ENCODE peak calls at places on chromosomes 6 and 20, in seven cellular contexts. One of them, this sample, is unnamed.

GRCh38 chr6:146829792-146830565 is 231.2 kb downstream of the ADGB start:
- DNase-seq in stimulated activated CD4-positive, alpha-beta T cell treated with anti-CD3 and anti-CD28 coated beads, Interleukin-4, amount 100 ng/mL, for 24 hours: no peak
- DNase-seq in activated CD8-positive, alpha-beta memory T cell treated with anti-CD3 and anti-CD28 coated beads, Interleukin-2, amount 10 ng/mL, durations not matched to agents 7 days and 5 days: no peak
- DNase-seq in chondrocyte: no peak
- DNase-seq in GF-D8: no peak
- DNase-seq in activated T-helper 2 cell treated with anti-CD3 and anti-CD28 coated beads, Interferon-gamma antibody, Interleukin-2, Interleukin-4, amounts not matched to agents 10 μg/mL and 5 μg/mL and 100 μg/mL, durations not matched to agents 14 hours and 24 hours and 36 hours: no peak
- DNase-seq in hypothalamus: no peak
- DNase-seq in this sample: no peak

GRCh38 chr6:44787254-44787844 is 399.8 kb downstream of the CDC5L start:
- DNase-seq in stimulated activated CD4-positive, alpha-beta T cell treated with anti-CD3 and anti-CD28 coated beads, Interleukin-4, amount 100 ng/mL, for 24 hours: peak
- DNase-seq in activated CD8-positive, alpha-beta memory T cell treated with anti-CD3 and anti-CD28 coated beads, Interleukin-2, amount 10 ng/mL, durations not matched to agents 7 days and 5 days: no peak
- DNase-seq in chondrocyte: no peak
- DNase-seq in GF-D8: no peak
- DNase-seq in activated T-helper 2 cell treated with anti-CD3 and anti-CD28 coated beads, Interferon-gamma antibody, Interleukin-2, Interleukin-4, amounts not matched to agents 10 μg/mL and 5 μg/mL and 100 μg/mL, durations not matched to agents 14 hours and 24 hours and 36 hours: no peak
- DNase-seq in hypothalamus: no peak
- DNase-seq in this sample: no peak

GRCh38 chr6:134795696-134796095 is 154.2 kb downstream of the ALDH8A1 start:
- DNase-seq in stimulated activated CD4-positive, alpha-beta T cell treated with anti-CD3 and anti-CD28 coated beads, Interleukin-4, amount 100 ng/mL, for 24 hours: no peak
- DNase-seq in activated CD8-positive, alpha-beta memory T cell treated with anti-CD3 and anti-CD28 coated beads, Interleukin-2, amount 10 ng/mL, durations not matched to agents 7 days and 5 days: no peak
- DNase-seq in chondrocyte: no peak
- DNase-seq in GF-D8: no peak
- DNase-seq in activated T-helper 2 cell treated with anti-CD3 and anti-CD28 coated beads, Interferon-gamma antibody, Interleukin-2, Interleukin-4, amounts not matched to agents 10 μg/mL and 5 μg/mL and 100 μg/mL, durations not matched to agents 14 hours and 24 hours and 36 hours: no peak
- DNase-seq in hypothalamus: no peak
- DNase-seq in this sample: no peak

GRCh38 chr6:121504227-121504626 is 68.8 kb downstream of the GJA1 start:
- DNase-seq in stimulated activated CD4-positive, alpha-beta T cell treated with anti-CD3 and anti-CD28 coated beads, Interleukin-4, amount 100 ng/mL, for 24 hours: no peak
- DNase-seq in activated CD8-positive, alpha-beta memory T cell treated with anti-CD3 and anti-CD28 coated beads, Interleukin-2, amount 10 ng/mL, durations not matched to agents 7 days and 5 days: no peak
- DNase-seq in chondrocyte: no peak
- DNase-seq in GF-D8: no peak
- DNase-seq in activated T-helper 2 cell treated with anti-CD3 and anti-CD28 coated beads, Interferon-gamma antibody, Interleukin-2, Interleukin-4, amounts not matched to agents 10 μg/mL and 5 μg/mL and 100 μg/mL, durations not matched to agents 14 hours and 24 hours and 36 hours: no peak
- DNase-seq in hypothalamus: no peak
- DNase-seq in this sample: peak

GRCh38 chr6:31952890-31953289 is 5.9 kb downstream of the NELFE start:
- DNase-seq in stimulated activated CD4-positive, alpha-beta T cell treated with anti-CD3 and anti-CD28 coated beads, Interleukin-4, amount 100 ng/mL, for 24 hours: no peak
- DNase-seq in activated CD8-positive, alpha-beta memory T cell treated with anti-CD3 and anti-CD28 coated beads, Interleukin-2, amount 10 ng/mL, durations not matched to agents 7 days and 5 days: no peak
- DNase-seq in chondrocyte: no peak
- DNase-seq in GF-D8: no peak
- DNase-seq in activated T-helper 2 cell treated with anti-CD3 and anti-CD28 coated beads, Interferon-gamma antibody, Interleukin-2, Interleukin-4, amounts not matched to agents 10 μg/mL and 5 μg/mL and 100 μg/mL, durations not matched to agents 14 hours and 24 hours and 36 hours: no peak
- DNase-seq in hypothalamus: no peak
- DNase-seq in this sample: no peak

GRCh38 chr20:3233131-3233990 is 5.6 kb downstream of the SLC4A11 start:
- DNase-seq in stimulated activated CD4-positive, alpha-beta T cell treated with anti-CD3 and anti-CD28 coated beads, Interleukin-4, amount 100 ng/mL, for 24 hours: no peak
- DNase-seq in activated CD8-positive, alpha-beta memory T cell treated with anti-CD3 and anti-CD28 coated beads, Interleukin-2, amount 10 ng/mL, durations not matched to agents 7 days and 5 days: no peak
- DNase-seq in chondrocyte: no peak
- DNase-seq in GF-D8: no peak
- DNase-seq in activated T-helper 2 cell treated with anti-CD3 and anti-CD28 coated beads, Interferon-gamma antibody, Interleukin-2, Interleukin-4, amounts not matched to agents 10 μg/mL and 5 μg/mL and 100 μg/mL, durations not matched to agents 14 hours and 24 hours and 36 hours: no peak
- DNase-seq in hypothalamus: no peak
- DNase-seq in this sample: no peak

GRCh38 chr20:18055261-18055660 is 2.5 kb downstream of the OVOL2 start:
- DNase-seq in stimulated activated CD4-positive, alpha-beta T cell treated with anti-CD3 and anti-CD28 coated beads, Interleukin-4, amount 100 ng/mL, for 24 hours: no peak
- DNase-seq in activated CD8-positive, alpha-beta memory T cell treated with anti-CD3 and anti-CD28 coated beads, Interleukin-2, amount 10 ng/mL, durations not matched to agents 7 days and 5 days: no peak
- DNase-seq in chondrocyte: no peak
- DNase-seq in GF-D8: no peak
- DNase-seq in activated T-helper 2 cell treated with anti-CD3 and anti-CD28 coated beads, Interferon-gamma antibody, Interleukin-2, Interleukin-4, amounts not matched to agents 10 μg/mL and 5 μg/mL and 100 μg/mL, durations not matched to agents 14 hours and 24 hours and 36 hours: no peak
- DNase-seq in hypothalamus: no peak
- DNase-seq in this sample: no peak

GRCh38 chr20:41318271-41318649 is 729 bp upstream of the ZHX3 start:
- DNase-seq in stimulated activated CD4-positive, alpha-beta T cell treated with anti-CD3 and anti-CD28 coated beads, Interleukin-4, amount 100 ng/mL, for 24 hours: no peak
- DNase-seq in activated CD8-positive, alpha-beta memory T cell treated with anti-CD3 and anti-CD28 coated beads, Interleukin-2, amount 10 ng/mL, durations not matched to agents 7 days and 5 days: no peak
- DNase-seq in chondrocyte: no peak
- DNase-seq in GF-D8: no peak
- DNase-seq in activated T-helper 2 cell treated with anti-CD3 and anti-CD28 coated beads, Interferon-gamma antibody, Interleukin-2, Interleukin-4, amounts not matched to agents 10 μg/mL and 5 μg/mL and 100 μg/mL, durations not matched to agents 14 hours and 24 hours and 36 hours: no peak
- DNase-seq in hypothalamus: no peak
- DNase-seq in this sample: no peak

GRCh38 chr6:56534680-56535419 is 107.8 kb downstream of the DST start:
- DNase-seq in stimulated activated CD4-positive, alpha-beta T cell treated with anti-CD3 and anti-CD28 coated beads, Interleukin-4, amount 100 ng/mL, for 24 hours: no peak
- DNase-seq in activated CD8-positive, alpha-beta memory T cell treated with anti-CD3 and anti-CD28 coated beads, Interleukin-2, amount 10 ng/mL, durations not matched to agents 7 days and 5 days: no peak
- DNase-seq in chondrocyte: no peak
- DNase-seq in GF-D8: no peak
- DNase-seq in activated T-helper 2 cell treated with anti-CD3 and anti-CD28 coated beads, Interferon-gamma antibody, Interleukin-2, Interleukin-4, amounts not matched to agents 10 μg/mL and 5 μg/mL and 100 μg/mL, durations not matched to agents 14 hours and 24 hours and 36 hours: no peak
- DNase-seq in hypothalamus: no peak
- DNase-seq in this sample: no peak

GRCh38 chr6:131628726-131629125 is 684 bp upstream of the MED23 start:
- DNase-seq in stimulated activated CD4-positive, alpha-beta T cell treated with anti-CD3 and anti-CD28 coated beads, Interleukin-4, amount 100 ng/mL, for 24 hours: no peak
- DNase-seq in activated CD8-positive, alpha-beta memory T cell treated with anti-CD3 and anti-CD28 coated beads, Interleukin-2, amount 10 ng/mL, durations not matched to agents 7 days and 5 days: no peak
- DNase-seq in chondrocyte: no peak
- DNase-seq in GF-D8: no peak
- DNase-seq in activated T-helper 2 cell treated with anti-CD3 and anti-CD28 coated beads, Interferon-gamma antibody, Interleukin-2, Interleukin-4, amounts not matched to agents 10 μg/mL and 5 μg/mL and 100 μg/mL, durations not matched to agents 14 hours and 24 hours and 36 hours: no peak
- DNase-seq in hypothalamus: no peak
- DNase-seq in this sample: no peak

GRCh38 chr6:10322991-10323390 is 91.9 kb downstream of the TFAP2A start:
- DNase-seq in stimulated activated CD4-positive, alpha-beta T cell treated with anti-CD3 and anti-CD28 coated beads, Interleukin-4, amount 100 ng/mL, for 24 hours: no peak
- DNase-seq in activated CD8-positive, alpha-beta memory T cell treated with anti-CD3 and anti-CD28 coated beads, Interleukin-2, amount 10 ng/mL, durations not matched to agents 7 days and 5 days: no peak
- DNase-seq in chondrocyte: no peak
- DNase-seq in GF-D8: no peak
- DNase-seq in activated T-helper 2 cell treated with anti-CD3 and anti-CD28 coated beads, Interferon-gamma antibody, Interleukin-2, Interleukin-4, amounts not matched to agents 10 μg/mL and 5 μg/mL and 100 μg/mL, durations not matched to agents 14 hours and 24 hours and 36 hours: no peak
- DNase-seq in hypothalamus: no peak
- DNase-seq in this sample: no peak

GRCh38 chr6:15901141-15902115 is 227.5 kb upstream of the MYLIP start:
- DNase-seq in stimulated activated CD4-positive, alpha-beta T cell treated with anti-CD3 and anti-CD28 coated beads, Interleukin-4, amount 100 ng/mL, for 24 hours: peak
- DNase-seq in activated CD8-positive, alpha-beta memory T cell treated with anti-CD3 and anti-CD28 coated beads, Interleukin-2, amount 10 ng/mL, durations not matched to agents 7 days and 5 days: peak
- DNase-seq in chondrocyte: no peak
- DNase-seq in GF-D8: no peak
- DNase-seq in activated T-helper 2 cell treated with anti-CD3 and anti-CD28 coated beads, Interferon-gamma antibody, Interleukin-2, Interleukin-4, amounts not matched to agents 10 μg/mL and 5 μg/mL and 100 μg/mL, durations not matched to agents 14 hours and 24 hours and 36 hours: peak
- DNase-seq in hypothalamus: no peak
- DNase-seq in this sample: no peak

GRCh38 chr20:38885357-38885756 is 40.9 kb upstream of the FAM83D start:
- DNase-seq in stimulated activated CD4-positive, alpha-beta T cell treated with anti-CD3 and anti-CD28 coated beads, Interleukin-4, amount 100 ng/mL, for 24 hours: no peak
- DNase-seq in activated CD8-positive, alpha-beta memory T cell treated with anti-CD3 and anti-CD28 coated beads, Interleukin-2, amount 10 ng/mL, durations not matched to agents 7 days and 5 days: no peak
- DNase-seq in chondrocyte: no peak
- DNase-seq in GF-D8: no peak
- DNase-seq in activated T-helper 2 cell treated with anti-CD3 and anti-CD28 coated beads, Interferon-gamma antibody, Interleukin-2, Interleukin-4, amounts not matched to agents 10 μg/mL and 5 μg/mL and 100 μg/mL, durations not matched to agents 14 hours and 24 hours and 36 hours: no peak
- DNase-seq in hypothalamus: no peak
- DNase-seq in this sample: no peak

GRCh38 chr6:6932341-6932740 is 175.4 kb upstream of the RREB1 start:
- DNase-seq in stimulated activated CD4-positive, alpha-beta T cell treated with anti-CD3 and anti-CD28 coated beads, Interleukin-4, amount 100 ng/mL, for 24 hours: no peak
- DNase-seq in activated CD8-positive, alpha-beta memory T cell treated with anti-CD3 and anti-CD28 coated beads, Interleukin-2, amount 10 ng/mL, durations not matched to agents 7 days and 5 days: no peak
- DNase-seq in chondrocyte: no peak
- DNase-seq in GF-D8: no peak
- DNase-seq in activated T-helper 2 cell treated with anti-CD3 and anti-CD28 coated beads, Interferon-gamma antibody, Interleukin-2, Interleukin-4, amounts not matched to agents 10 μg/mL and 5 μg/mL and 100 μg/mL, durations not matched to agents 14 hours and 24 hours and 36 hours: no peak
- DNase-seq in hypothalamus: no peak
- DNase-seq in this sample: no peak

GRCh38 chr6:109455502-109456282 is at the start of gene MICAL1:
- DNase-seq in stimulated activated CD4-positive, alpha-beta T cell treated with anti-CD3 and anti-CD28 coated beads, Interleukin-4, amount 100 ng/mL, for 24 hours: peak
- DNase-seq in activated CD8-positive, alpha-beta memory T cell treated with anti-CD3 and anti-CD28 coated beads, Interleukin-2, amount 10 ng/mL, durations not matched to agents 7 days and 5 days: peak
- DNase-seq in chondrocyte: no peak
- DNase-seq in GF-D8: no peak
- DNase-seq in activated T-helper 2 cell treated with anti-CD3 and anti-CD28 coated beads, Interferon-gamma antibody, Interleukin-2, Interleukin-4, amounts not matched to agents 10 μg/mL and 5 μg/mL and 100 μg/mL, durations not matched to agents 14 hours and 24 hours and 36 hours: peak
- DNase-seq in hypothalamus: no peak
- DNase-seq in this sample: no peak

GRCh38 chr20:20196610-20197009 is 144.3 kb downstream of the CFAP61 start:
- DNase-seq in stimulated activated CD4-positive, alpha-beta T cell treated with anti-CD3 and anti-CD28 coated beads, Interleukin-4, amount 100 ng/mL, for 24 hours: no peak
- DNase-seq in activated CD8-positive, alpha-beta memory T cell treated with anti-CD3 and anti-CD28 coated beads, Interleukin-2, amount 10 ng/mL, durations not matched to agents 7 days and 5 days: no peak
- DNase-seq in chondrocyte: no peak
- DNase-seq in GF-D8: no peak
- DNase-seq in activated T-helper 2 cell treated with anti-CD3 and anti-CD28 coated beads, Interferon-gamma antibody, Interleukin-2, Interleukin-4, amounts not matched to agents 10 μg/mL and 5 μg/mL and 100 μg/mL, durations not matched to agents 14 hours and 24 hours and 36 hours: no peak
- DNase-seq in hypothalamus: no peak
- DNase-seq in this sample: no peak

GRCh38 chr6:156511570-156511969 is 265.6 kb upstream of the ARID1B start:
- DNase-seq in stimulated activated CD4-positive, alpha-beta T cell treated with anti-CD3 and anti-CD28 coated beads, Interleukin-4, amount 100 ng/mL, for 24 hours: no peak
- DNase-seq in activated CD8-positive, alpha-beta memory T cell treated with anti-CD3 and anti-CD28 coated beads, Interleukin-2, amount 10 ng/mL, durations not matched to agents 7 days and 5 days: no peak
- DNase-seq in chondrocyte: no peak
- DNase-seq in GF-D8: no peak
- DNase-seq in activated T-helper 2 cell treated with anti-CD3 and anti-CD28 coated beads, Interferon-gamma antibody, Interleukin-2, Interleukin-4, amounts not matched to agents 10 μg/mL and 5 μg/mL and 100 μg/mL, durations not matched to agents 14 hours and 24 hours and 36 hours: no peak
- DNase-seq in hypothalamus: no peak
- DNase-seq in this sample: no peak

GRCh38 chr20:2206957-2207769 is 88.6 kb upstream of the TGM3 start:
- DNase-seq in stimulated activated CD4-positive, alpha-beta T cell treated with anti-CD3 and anti-CD28 coated beads, Interleukin-4, amount 100 ng/mL, for 24 hours: peak
- DNase-seq in activated CD8-positive, alpha-beta memory T cell treated with anti-CD3 and anti-CD28 coated beads, Interleukin-2, amount 10 ng/mL, durations not matched to agents 7 days and 5 days: peak
- DNase-seq in chondrocyte: peak
- DNase-seq in GF-D8: no peak
- DNase-seq in activated T-helper 2 cell treated with anti-CD3 and anti-CD28 coated beads, Interferon-gamma antibody, Interleukin-2, Interleukin-4, amounts not matched to agents 10 μg/mL and 5 μg/mL and 100 μg/mL, durations not matched to agents 14 hours and 24 hours and 36 hours: peak
- DNase-seq in hypothalamus: peak
- DNase-seq in this sample: no peak

GRCh38 chr20:5557123-5557522 is 193.1 kb upstream of the SHLD1 start:
- DNase-seq in stimulated activated CD4-positive, alpha-beta T cell treated with anti-CD3 and anti-CD28 coated beads, Interleukin-4, amount 100 ng/mL, for 24 hours: peak
- DNase-seq in activated CD8-positive, alpha-beta memory T cell treated with anti-CD3 and anti-CD28 coated beads, Interleukin-2, amount 10 ng/mL, durations not matched to agents 7 days and 5 days: peak
- DNase-seq in chondrocyte: no peak
- DNase-seq in GF-D8: no peak
- DNase-seq in activated T-helper 2 cell treated with anti-CD3 and anti-CD28 coated beads, Interferon-gamma antibody, Interleukin-2, Interleukin-4, amounts not matched to agents 10 μg/mL and 5 μg/mL and 100 μg/mL, durations not matched to agents 14 hours and 24 hours and 36 hours: peak
- DNase-seq in hypothalamus: no peak
- DNase-seq in this sample: no peak

GRCh38 chr20:50303573-50304500 is 113.2 kb downstream of the CEBPB start:
- DNase-seq in stimulated activated CD4-positive, alpha-beta T cell treated with anti-CD3 and anti-CD28 coated beads, Interleukin-4, amount 100 ng/mL, for 24 hours: no peak
- DNase-seq in activated CD8-positive, alpha-beta memory T cell treated with anti-CD3 and anti-CD28 coated beads, Interleukin-2, amount 10 ng/mL, durations not matched to agents 7 days and 5 days: no peak
- DNase-seq in chondrocyte: peak
- DNase-seq in GF-D8: no peak
- DNase-seq in activated T-helper 2 cell treated with anti-CD3 and anti-CD28 coated beads, Interferon-gamma antibody, Interleukin-2, Interleukin-4, amounts not matched to agents 10 μg/mL and 5 μg/mL and 100 μg/mL, durations not matched to agents 14 hours and 24 hours and 36 hours: no peak
- DNase-seq in hypothalamus: no peak
- DNase-seq in this sample: no peak

GRCh38 chr6:4352731-4353130 is 217.4 kb upstream of the ECI2 start:
- DNase-seq in stimulated activated CD4-positive, alpha-beta T cell treated with anti-CD3 and anti-CD28 coated beads, Interleukin-4, amount 100 ng/mL, for 24 hours: no peak
- DNase-seq in activated CD8-positive, alpha-beta memory T cell treated with anti-CD3 and anti-CD28 coated beads, Interleukin-2, amount 10 ng/mL, durations not matched to agents 7 days and 5 days: no peak
- DNase-seq in chondrocyte: no peak
- DNase-seq in GF-D8: no peak
- DNase-seq in activated T-helper 2 cell treated with anti-CD3 and anti-CD28 coated beads, Interferon-gamma antibody, Interleukin-2, Interleukin-4, amounts not matched to agents 10 μg/mL and 5 μg/mL and 100 μg/mL, durations not matched to agents 14 hours and 24 hours and 36 hours: no peak
- DNase-seq in hypothalamus: no peak
- DNase-seq in this sample: no peak

GRCh38 chr20:38353298-38353697 is 7.0 kb downstream of the LBP start:
- DNase-seq in stimulated activated CD4-positive, alpha-beta T cell treated with anti-CD3 and anti-CD28 coated beads, Interleukin-4, amount 100 ng/mL, for 24 hours: no peak
- DNase-seq in activated CD8-positive, alpha-beta memory T cell treated with anti-CD3 and anti-CD28 coated beads, Interleukin-2, amount 10 ng/mL, durations not matched to agents 7 days and 5 days: no peak
- DNase-seq in chondrocyte: no peak
- DNase-seq in GF-D8: no peak
- DNase-seq in activated T-helper 2 cell treated with anti-CD3 and anti-CD28 coated beads, Interferon-gamma antibody, Interleukin-2, Interleukin-4, amounts not matched to agents 10 μg/mL and 5 μg/mL and 100 μg/mL, durations not matched to agents 14 hours and 24 hours and 36 hours: no peak
- DNase-seq in hypothalamus: no peak
- DNase-seq in this sample: no peak

GRCh38 chr6:157644043-157644810 is 178.8 kb upstream of the SNX9 start:
- DNase-seq in stimulated activated CD4-positive, alpha-beta T cell treated with anti-CD3 and anti-CD28 coated beads, Interleukin-4, amount 100 ng/mL, for 24 hours: peak
- DNase-seq in activated CD8-positive, alpha-beta memory T cell treated with anti-CD3 and anti-CD28 coated beads, Interleukin-2, amount 10 ng/mL, durations not matched to agents 7 days and 5 days: no peak
- DNase-seq in chondrocyte: no peak
- DNase-seq in GF-D8: peak
- DNase-seq in activated T-helper 2 cell treated with anti-CD3 and anti-CD28 coated beads, Interferon-gamma antibody, Interleukin-2, Interleukin-4, amounts not matched to agents 10 μg/mL and 5 μg/mL and 100 μg/mL, durations not matched to agents 14 hours and 24 hours and 36 hours: no peak
- DNase-seq in hypothalamus: no peak
- DNase-seq in this sample: no peak

GRCh38 chr6:166970776-166971175 is 14.4 kb upstream of the RNASET2 start:
- DNase-seq in stimulated activated CD4-positive, alpha-beta T cell treated with anti-CD3 and anti-CD28 coated beads, Interleukin-4, amount 100 ng/mL, for 24 hours: no peak
- DNase-seq in activated CD8-positive, alpha-beta memory T cell treated with anti-CD3 and anti-CD28 coated beads, Interleukin-2, amount 10 ng/mL, durations not matched to agents 7 days and 5 days: no peak
- DNase-seq in chondrocyte: no peak
- DNase-seq in GF-D8: no peak
- DNase-seq in activated T-helper 2 cell treated with anti-CD3 and anti-CD28 coated beads, Interferon-gamma antibody, Interleukin-2, Interleukin-4, amounts not matched to agents 10 μg/mL and 5 μg/mL and 100 μg/mL, durations not matched to agents 14 hours and 24 hours and 36 hours: no peak
- DNase-seq in hypothalamus: no peak
- DNase-seq in this sample: no peak

GRCh38 chr20:23826541-23827018 is at the start of gene CST2:
- DNase-seq in stimulated activated CD4-positive, alpha-beta T cell treated with anti-CD3 and anti-CD28 coated beads, Interleukin-4, amount 100 ng/mL, for 24 hours: no peak
- DNase-seq in activated CD8-positive, alpha-beta memory T cell treated with anti-CD3 and anti-CD28 coated beads, Interleukin-2, amount 10 ng/mL, durations not matched to agents 7 days and 5 days: no peak
- DNase-seq in chondrocyte: no peak
- DNase-seq in GF-D8: no peak
- DNase-seq in activated T-helper 2 cell treated with anti-CD3 and anti-CD28 coated beads, Interferon-gamma antibody, Interleukin-2, Interleukin-4, amounts not matched to agents 10 μg/mL and 5 μg/mL and 100 μg/mL, durations not matched to agents 14 hours and 24 hours and 36 hours: no peak
- DNase-seq in hypothalamus: no peak
- DNase-seq in this sample: no peak

GRCh38 chr6:4929319-4929718 is 74.5 kb downstream of the RPP40 start:
- DNase-seq in stimulated activated CD4-positive, alpha-beta T cell treated with anti-CD3 and anti-CD28 coated beads, Interleukin-4, amount 100 ng/mL, for 24 hours: no peak
- DNase-seq in activated CD8-positive, alpha-beta memory T cell treated with anti-CD3 and anti-CD28 coated beads, Interleukin-2, amount 10 ng/mL, durations not matched to agents 7 days and 5 days: no peak
- DNase-seq in chondrocyte: no peak
- DNase-seq in GF-D8: no peak
- DNase-seq in activated T-helper 2 cell treated with anti-CD3 and anti-CD28 coated beads, Interferon-gamma antibody, Interleukin-2, Interleukin-4, amounts not matched to agents 10 μg/mL and 5 μg/mL and 100 μg/mL, durations not matched to agents 14 hours and 24 hours and 36 hours: no peak
- DNase-seq in hypothalamus: no peak
- DNase-seq in this sample: no peak

GRCh38 chr6:144921206-144921975 is 636.3 kb downstream of the UTRN start:
- DNase-seq in stimulated activated CD4-positive, alpha-beta T cell treated with anti-CD3 and anti-CD28 coated beads, Interleukin-4, amount 100 ng/mL, for 24 hours: no peak
- DNase-seq in activated CD8-positive, alpha-beta memory T cell treated with anti-CD3 and anti-CD28 coated beads, Interleukin-2, amount 10 ng/mL, durations not matched to agents 7 days and 5 days: no peak
- DNase-seq in chondrocyte: no peak
- DNase-seq in GF-D8: no peak
- DNase-seq in activated T-helper 2 cell treated with anti-CD3 and anti-CD28 coated beads, Interferon-gamma antibody, Interleukin-2, Interleukin-4, amounts not matched to agents 10 μg/mL and 5 μg/mL and 100 μg/mL, durations not matched to agents 14 hours and 24 hours and 36 hours: no peak
- DNase-seq in hypothalamus: no peak
- DNase-seq in this sample: no peak

GRCh38 chr6:74510878-74511277 is 695.0 kb downstream of the COL12A1 start:
- DNase-seq in stimulated activated CD4-positive, alpha-beta T cell treated with anti-CD3 and anti-CD28 coated beads, Interleukin-4, amount 100 ng/mL, for 24 hours: no peak
- DNase-seq in activated CD8-positive, alpha-beta memory T cell treated with anti-CD3 and anti-CD28 coated beads, Interleukin-2, amount 10 ng/mL, durations not matched to agents 7 days and 5 days: no peak
- DNase-seq in chondrocyte: no peak
- DNase-seq in GF-D8: no peak
- DNase-seq in activated T-helper 2 cell treated with anti-CD3 and anti-CD28 coated beads, Interferon-gamma antibody, Interleukin-2, Interleukin-4, amounts not matched to agents 10 μg/mL and 5 μg/mL and 100 μg/mL, durations not matched to agents 14 hours and 24 hours and 36 hours: no peak
- DNase-seq in hypothalamus: no peak
- DNase-seq in this sample: no peak

GRCh38 chr20:6828794-6829423 is 61.4 kb downstream of the BMP2 start:
- DNase-seq in stimulated activated CD4-positive, alpha-beta T cell treated with anti-CD3 and anti-CD28 coated beads, Interleukin-4, amount 100 ng/mL, for 24 hours: peak
- DNase-seq in activated CD8-positive, alpha-beta memory T cell treated with anti-CD3 and anti-CD28 coated beads, Interleukin-2, amount 10 ng/mL, durations not matched to agents 7 days and 5 days: peak
- DNase-seq in chondrocyte: no peak
- DNase-seq in GF-D8: no peak
- DNase-seq in activated T-helper 2 cell treated with anti-CD3 and anti-CD28 coated beads, Interferon-gamma antibody, Interleukin-2, Interleukin-4, amounts not matched to agents 10 μg/mL and 5 μg/mL and 100 μg/mL, durations not matched to agents 14 hours and 24 hours and 36 hours: peak
- DNase-seq in hypothalamus: no peak
- DNase-seq in this sample: peak

GRCh38 chr6:322940-323729 is 30.8 kb downstream of the DUSP22 start:
- DNase-seq in stimulated activated CD4-positive, alpha-beta T cell treated with anti-CD3 and anti-CD28 coated beads, Interleukin-4, amount 100 ng/mL, for 24 hours: no peak
- DNase-seq in activated CD8-positive, alpha-beta memory T cell treated with anti-CD3 and anti-CD28 coated beads, Interleukin-2, amount 10 ng/mL, durations not matched to agents 7 days and 5 days: no peak
- DNase-seq in chondrocyte: no peak
- DNase-seq in GF-D8: no peak
- DNase-seq in activated T-helper 2 cell treated with anti-CD3 and anti-CD28 coated beads, Interferon-gamma antibody, Interleukin-2, Interleukin-4, amounts not matched to agents 10 μg/mL and 5 μg/mL and 100 μg/mL, durations not matched to agents 14 hours and 24 hours and 36 hours: no peak
- DNase-seq in hypothalamus: no peak
- DNase-seq in this sample: no peak